ENCODE peak calls at places on chromosome 3, in eight cellular contexts. U is ovary, T is MCF 10A, A is fibroblast of lung, C is BJ, M is A549, J is brain microvascular endothelial cell, L is GM12865. O is an unnamed sample.

GRCh38 chr3:14391033-14391432 is 11.4 kb upstream of the SLC6A6 start:
- DNase-seq in C (peak; percentile 74), A (peak; percentile 83), M (no peak), U (peak; percentile 60), L (no peak), J (peak; percentile 67), T (peak; percentile 84), O (no peak)

GRCh38 chr3:33358172-33358781 is 81.0 kb downstream of the FBXL2 start:
- DNase-seq in T (no peak), J (no peak), A (no peak), U (no peak), L (no peak), M (no peak), C (no peak), O (no peak)

GRCh38 chr3:43288366-43288765 is 2.0 kb downstream of the SNRK start:
- DNase-seq in J (no peak), L (peak; percentile 47), A (peak; percentile 61), C (no peak), M (no peak), U (no peak), T (peak; percentile 10), O (no peak)

GRCh38 chr3:183448369-183449128 is 20.1 kb upstream of the MCF2L2 start:
- DNase-seq in A (no peak), J (no peak), C (no peak), U (no peak), T (no peak), M (no peak), L (no peak), O (no peak)

GRCh38 chr3:13282986-13283876 is 136.9 kb downstream of the NUP210 start:
- DNase-seq in C (no peak), M (peak; percentile 64), L (no peak), J (no peak), A (no peak), U (no peak), T (no peak), O (no peak)

GRCh38 chr3:104206925-104207324 is 1159.8 kb upstream of the ALCAM start:
- DNase-seq in M (no peak), T (peak; percentile 1), J (no peak), U (no peak), A (no peak), C (no peak), L (no peak), O (no peak)

GRCh38 chr3:137766069-137766960 is 2.2 kb downstream of the SOX14 start:
- DNase-seq in U (no peak), L (no peak), C (no peak), T (no peak), M (no peak), A (no peak), J (no peak), O (no peak)

GRCh38 chr3:133197619-133198018 is 159.4 kb downstream of the TMEM108 start:
- DNase-seq in M (no peak), L (peak; percentile 30), U (no peak), A (no peak), J (no peak), C (no peak), T (no peak), O (no peak)

GRCh38 chr3:126731044-126731443 is 27.0 kb downstream of the CHCHD6 start:
- DNase-seq in T (no peak), C (no peak), U (no peak), L (peak; percentile 40), A (no peak), J (no peak), M (no peak), O (no peak)

GRCh38 chr3:12954891-12955650 is 113.7 kb upstream of the RPL32 start:
- DNase-seq in A (peak; percentile 36), C (no peak), J (no peak), T (peak; percentile 67), M (no peak), L (peak; percentile 26), U (peak; percentile 56), O (no peak)

GRCh38 chr3:193710286-193711164 is 117.5 kb downstream of the OPA1 start:
- DNase-seq in M (no peak), A (no peak), L (no peak), T (no peak), C (no peak), U (no peak), J (no peak), O (no peak)

GRCh38 chr3:68943753-68944500 is 11.6 kb upstream of the TAFA4 start:
- DNase-seq in U (no peak), T (no peak), M (no peak), L (no peak), A (no peak), C (no peak), J (no peak), O (no peak)

GRCh38 chr3:129577356-129577755 is 29.1 kb downstream of the PLXND1 start:
- DNase-seq in U (no peak), A (peak; percentile 39), M (no peak), L (no peak), T (no peak), J (no peak), C (no peak), O (no peak)

GRCh38 chr3:139758654-139759291 is 81.0 kb upstream of the NMNAT3 start:
- DNase-seq in L (no peak), U (no peak), C (peak; percentile 67), A (no peak), T (no peak), J (peak; percentile 85), M (no peak), O (no peak)

GRCh38 chr3:112111785-112112402 is 21.2 kb downstream of the GCSAM start:
- DNase-seq in U (no peak), C (no peak), M (peak; percentile 52), J (peak; percentile 65), A (peak; percentile 76), T (peak; percentile 82), L (peak; percentile 93), O (no peak)

GRCh38 chr3:4739289-4740236 is 239.7 kb upstream of the BHLHE40 start:
- DNase-seq in C (no peak), T (no peak), L (no peak), J (no peak), M (no peak), A (no peak), U (no peak), O (no peak)

GRCh38 chr3:98557324-98558010 is 25.7 kb downstream of the GPR15 start:
- DNase-seq in U (no peak), A (no peak), C (no peak), M (no peak), J (no peak), L (peak; percentile 95), T (no peak), O (no peak)

GRCh38 chr3:63228677-63229076 is 49.4 kb upstream of the SYNPR start:
- DNase-seq in C (no peak), M (peak; percentile 2), A (peak; percentile 69), U (no peak), T (peak; percentile 60), J (peak; percentile 49), L (peak; percentile 32), O (no peak)

GRCh38 chr3:133364704-133365103 is 35.2 kb upstream of the BFSP2 start:
- DNase-seq in T (no peak), L (no peak), J (no peak), A (no peak), M (no peak), C (no peak), U (no peak), O (no peak)

GRCh38 chr3:157263027-157263426 is 103.1 kb upstream of the CCNL1 start:
- DNase-seq in T (no peak), J (peak; percentile 44), C (no peak), A (no peak), M (no peak), L (no peak), U (no peak), O (no peak)

GRCh38 chr3:150216041-150216811 is 191.9 kb upstream of the TSC22D2 start:
- DNase-seq in L (no peak), C (no peak), M (no peak), J (peak; percentile 28), A (peak; percentile 95), T (peak; percentile 96), U (peak; percentile 48), O (no peak)

GRCh38 chr3:1987983-1988382 is 110.7 kb upstream of the CNTN4 start:
- DNase-seq in C (no peak), A (no peak), J (no peak), T (peak; percentile 22), U (no peak), M (no peak), L (peak; percentile 3), O (no peak)
- TF ChIP-seq CTCF in C (no peak), A (no peak), J (peak; percentile 65), T (peak; percentile 36), U (no peak), M (no peak), L (peak; percentile 10), O (peak; percentile 55)

GRCh38 chr3:65914740-65915366 is 123.9 kb downstream of the MAGI1 start:
- DNase-seq in T (peak; percentile 18), L (peak; percentile 43), A (peak; percentile 7), M (no peak), C (no peak), U (no peak), J (no peak), O (no peak)
- TF ChIP-seq CTCF in T (peak; percentile 31), L (peak; percentile 12), A (peak; percentile 7), M (peak; percentile 21), C (no peak), U (no peak), J (no peak), O (no peak)

GRCh38 chr3:52018319-52019000 is 22.8 kb upstream of the RPL29 start:
- DNase-seq in L (no peak), C (no peak), J (no peak), T (no peak), U (no peak), M (no peak), A (no peak), O (no peak)

GRCh38 chr3:52014613-52015012 is 18.9 kb upstream of the RPL29 start:
- DNase-seq in J (no peak), C (no peak), A (peak; percentile 23), L (no peak), T (no peak), U (no peak), M (no peak), O (no peak)

GRCh38 chr3:52019352-52020080 is 23.8 kb upstream of the RPL29 start:
- DNase-seq in C (no peak), L (no peak), M (no peak), T (no peak), U (peak; percentile 63), A (no peak), J (no peak), O (no peak)

GRCh38 chr3:52015431-52016256 is 19.9 kb upstream of the RPL29 start:
- DNase-seq in J (no peak), M (no peak), U (no peak), L (no peak), A (no peak), C (no peak), T (no peak), O (no peak)

GRCh38 chr3:52017467-52018065 is 21.9 kb upstream of the RPL29 start:
- DNase-seq in T (no peak), M (no peak), L (no peak), A (no peak), U (no peak), C (no peak), J (no peak), O (no peak)
- TF ChIP-seq CTCF in T (no peak), M (no peak), L (no peak), A (no peak), U (no peak), C (no peak), J (no peak), O (no peak)

DNA sequence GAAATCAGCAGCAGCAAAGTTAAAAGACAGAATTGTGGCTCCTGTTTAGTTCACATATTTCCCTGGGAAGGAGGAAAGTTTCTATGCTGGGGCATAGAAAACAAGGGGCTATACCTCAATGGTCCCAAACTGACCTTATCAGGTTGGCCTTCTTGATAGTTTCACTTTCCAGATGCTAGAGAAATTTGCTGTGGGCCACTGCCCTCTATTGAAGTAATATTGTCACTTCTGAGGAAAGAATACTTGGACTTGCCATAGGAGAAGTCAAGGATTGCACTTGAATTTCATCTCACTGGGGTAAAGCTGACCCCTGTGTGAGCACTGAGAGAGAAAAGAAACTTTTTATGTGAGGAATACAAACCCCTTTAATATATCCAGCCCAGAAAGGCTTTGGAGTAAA is 49.3 kb upstream of the XCR1 start:
- DNase-seq in U (no peak), L (peak; percentile 29), M (no peak), J (no peak), T (peak; percentile 30), A (peak; percentile 33), C (no peak), O (no peak)
- TF ChIP-seq CTCF in U (no peak), L (no peak), M (no peak), J (peak; percentile 37), T (peak; percentile 13), A (peak; percentile 22), C (peak; percentile 31), O (no peak)